ENCODE peak calls at places on chromosomes 6 and 20, in four cellular contexts. J is RPMI7951, P is Daoy, C is body of pancreas. B is an unnamed sample.

GRCh38 chr20:8082999-8083398 is 49.1 kb upstream of the PLCB1 start:
- DNase-seq in J (no peak), P (no peak), C (no peak), B (no peak)

GRCh38 chr6:147642458-147642857 is 134.0 kb downstream of the SAMD5 start:
- DNase-seq in J (peak; percentile 40), P (peak; percentile 61), C (no peak), B (no peak)

GRCh38 chr6:48881551-48881950 is 581.5 kb downstream of the MMUT start:
- DNase-seq in J (no peak), P (no peak), C (no peak), B (no peak)

GRCh38 chr6:10511477-10511876 is 9.7 kb upstream of the GCNT2 start:
- DNase-seq in J (no peak), P (peak; percentile 46), C (no peak), B (no peak)

GRCh38 chr6:52263709-52264320 is 19.5 kb upstream of the IL17F start:
- DNase-seq in J (peak; percentile 60), P (peak; percentile 68), C (peak; percentile 57), B (peak; percentile 45)

GRCh38 chr6:149560736-149561135 is 5.4 kb upstream of the GINM1 start:
- DNase-seq in J (peak; percentile 32), P (peak; percentile 15), C (no peak), B (no peak)

GRCh38 chr6:167558213-167558869 is 233.5 kb downstream of the TTLL2 start:
- DNase-seq in J (no peak), P (no peak), C (no peak), B (no peak)

GRCh38 chr6:19375613-19376012 is 461.6 kb upstream of the ID4 start:
- DNase-seq in J (no peak), P (no peak), C (no peak), B (no peak)

GRCh38 chr6:149924206-149924932 is 1.4 kb upstream of the RAET1G start:
- DNase-seq in J (no peak), P (no peak), C (no peak), B (no peak)

GRCh38 chr6:74650668-74651067 is 555.2 kb downstream of the COL12A1 start:
- DNase-seq in J (no peak), P (no peak), C (no peak), B (no peak)

B was measured in T follicular helper cell.